ENCODE peak calls at places on chromosome 2, in ten cellular contexts. M is GM10248, N is PC-9, S is stomach, W is LNCaP clone FGC, J is transverse colon, Z is WERI-Rb-1, U is AG10803, O is neural crest cell, X is colonic mucosa. F is an unnamed sample.

GRCh38 chr2:54872783-54873182 is 149.3 kb downstream of the EML6 start:
- DNase-seq in S (no peak), N (no peak), O (no peak), Z (no peak), W (no peak), J (no peak), M (no peak), X (no peak), U (no peak), F (no peak)

GRCh38 chr2:217887841-217888665 is 114.7 kb downstream of the TNS1 start:
- DNase-seq in J (no peak), W (no peak), O (no peak), Z (no peak), X (no peak), M (no peak), S (no peak), U (no peak), N (no peak), F (no peak)

GRCh38 chr2:44974064-44974715 is 32.7 kb downstream of the SIX3 start:
- DNase-seq in W (no peak), O (no peak), Z (peak), S (no peak), U (peak), M (no peak), J (no peak), N (peak), X (peak), F (peak)

GRCh38 chr2:231662028-231662810 is 46.1 kb upstream of the PTMA start:
- DNase-seq in S (peak), N (peak), J (peak), M (peak), X (peak), O (peak), W (peak), U (peak), Z (no peak), F (peak)

GRCh38 chr2:159879061-159879604 is 81.1 kb upstream of the CD302 start:
- DNase-seq in N (no peak), Z (no peak), O (no peak), J (no peak), M (peak), U (peak), X (no peak), W (no peak), S (no peak), F (no peak)

GRCh38 chr2:75047189-75047812 is 88.9 kb downstream of the POLE4 start:
- DNase-seq in X (no peak), M (no peak), Z (no peak), J (no peak), N (no peak), W (no peak), S (no peak), O (no peak), U (peak), F (no peak)

GRCh38 chr2:118641711-118642110 is 205.7 kb downstream of the EN1 start:
- DNase-seq in N (no peak), O (no peak), S (no peak), M (no peak), Z (no peak), X (no peak), W (no peak), U (peak), J (no peak), F (peak)

GRCh38 chr2:136246086-136246669 is 128.2 kb upstream of the CXCR4 start:
- DNase-seq in M (peak), S (peak), O (peak), X (peak), J (peak), N (peak), U (peak), Z (no peak), W (no peak), F (peak)

GRCh38 chr2:240460243-240460630 is 24.8 kb downstream of the GPC1 start:
- DNase-seq in Z (peak), U (no peak), J (no peak), N (no peak), W (no peak), M (no peak), O (no peak), X (no peak), S (no peak), F (no peak)

GRCh38 chr2:71459084-71459431 is 5.7 kb downstream of the DYSF start:
- DNase-seq in X (no peak), S (no peak), O (no peak), N (peak), J (no peak), Z (no peak), U (peak), W (no peak), M (no peak), F (no peak)

GRCh38 chr2:71460056-71460455 is 6.7 kb downstream of the DYSF start:
- DNase-seq in M (no peak), O (no peak), U (no peak), N (no peak), S (no peak), W (no peak), X (no peak), J (no peak), Z (no peak), F (no peak)

GRCh38 chr2:71462056-71462605 is 8.8 kb downstream of the DYSF start:
- DNase-seq in S (no peak), O (no peak), Z (no peak), M (no peak), U (no peak), W (no peak), X (no peak), N (no peak), J (no peak), F (no peak)

GRCh38 chr2:71461304-71461671 is 7.9 kb downstream of the DYSF start:
- DNase-seq in W (no peak), Z (no peak), N (no peak), S (no peak), U (no peak), M (no peak), O (no peak), X (no peak), J (no peak), F (no peak)

DNA sequence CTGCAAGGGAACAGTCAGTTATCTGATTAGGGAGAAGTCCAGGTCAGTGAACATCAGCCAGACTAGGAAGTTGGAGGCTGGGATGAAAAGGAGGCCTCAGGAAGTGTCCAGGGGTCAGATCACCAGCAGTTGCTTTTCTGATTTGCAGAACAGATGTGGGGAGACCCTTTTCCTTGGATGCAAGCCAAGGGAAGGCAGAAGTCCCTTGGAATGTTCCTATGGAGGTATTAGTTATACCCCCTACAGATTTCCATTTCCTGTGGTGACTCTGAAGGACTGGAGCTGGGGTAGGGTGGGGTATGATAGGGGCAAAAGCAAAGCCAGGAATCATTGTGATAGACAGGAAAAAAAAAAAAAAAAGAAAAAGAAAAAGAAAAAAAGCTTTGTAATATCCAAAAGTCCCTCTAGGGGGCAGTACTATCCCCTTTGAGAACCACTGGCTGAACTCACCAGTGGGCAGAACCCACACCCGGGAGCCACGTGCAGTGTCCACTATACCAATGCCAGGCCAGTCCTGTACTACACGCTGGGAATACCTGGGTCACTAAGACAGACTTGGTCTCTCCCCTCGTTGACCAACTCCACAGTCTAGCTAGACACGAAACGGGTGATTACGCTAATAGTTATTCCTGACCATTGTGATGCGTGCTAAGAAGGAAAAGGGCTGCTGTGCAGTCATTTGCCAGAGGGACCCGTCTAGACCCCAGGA is 7.4 kb downstream of the DYSF start:
- DNase-seq in S (no peak), W (no peak), N (no peak), M (no peak), U (peak), J (no peak), Z (peak), X (no peak), O (no peak), F (no peak)
- TF ChIP-seq CTCF in S (no peak), W (peak), N (peak), M (no peak), U (peak), J (no peak), Z (peak), X (peak), O (peak), F (peak)

DNA sequence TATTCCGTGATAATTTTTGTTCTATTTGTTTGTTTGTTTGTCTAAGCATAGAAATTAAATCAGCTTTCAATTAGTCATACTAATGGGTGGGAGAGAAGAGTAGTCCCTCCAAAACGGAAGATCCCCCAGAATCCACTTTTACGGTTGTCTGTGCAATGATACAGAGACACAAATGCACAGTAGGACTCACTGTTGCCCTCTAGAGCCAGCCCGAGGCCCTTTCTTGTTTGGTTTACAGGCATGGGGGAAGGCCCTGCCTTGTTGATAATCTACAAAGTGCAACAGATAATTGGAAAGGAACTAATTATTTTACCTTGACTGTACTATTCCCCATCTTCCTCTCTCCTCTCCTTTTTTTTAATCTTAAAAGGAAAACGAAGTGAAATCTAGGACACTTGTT is 121.1 kb downstream of the ACOXL start:
- DNase-seq in M (peak), U (peak), S (peak), W (peak), Z (peak), X (peak), J (peak), O (peak), N (peak), F (peak)
- TF ChIP-seq CTCF in M (peak), U (peak), S (no peak), W (peak), Z (peak), X (peak), J (no peak), O (peak), N (peak), F (peak)

GRCh38 chr2:95021847-95022246 is 3.7 kb upstream of the MAL start:
- DNase-seq in O (no peak), S (no peak), J (no peak), X (no peak), U (no peak), M (no peak), Z (no peak), W (no peak), N (no peak), F (no peak)

GRCh38 chr2:95023222-95023597 is 2.3 kb upstream of the MAL start:
- DNase-seq in Z (peak), O (no peak), M (peak), U (no peak), W (no peak), S (peak), X (no peak), J (no peak), N (peak), F (peak)

GRCh38 chr2:95021015-95021399 is 4.5 kb upstream of the MAL start:
- DNase-seq in O (no peak), W (no peak), M (no peak), X (no peak), J (no peak), S (no peak), N (no peak), Z (no peak), U (no peak), F (no peak)

GRCh38 chr2:95024306-95024880 is 1.1 kb upstream of the MAL start:
- DNase-seq in S (no peak), J (no peak), N (no peak), W (no peak), U (no peak), Z (no peak), M (no peak), X (no peak), O (no peak), F (no peak)

GRCh38 chr2:95022309-95023221 is 2.9 kb upstream of the MAL start:
- DNase-seq in W (no peak), M (peak), S (peak), U (peak), J (peak), X (peak), N (peak), Z (peak), O (peak), F (peak)
- TF ChIP-seq CTCF in W (peak), M (peak), S (no peak), U (peak), J (peak), X (peak), N (peak), Z (peak), O (peak), F (peak)

DNA sequence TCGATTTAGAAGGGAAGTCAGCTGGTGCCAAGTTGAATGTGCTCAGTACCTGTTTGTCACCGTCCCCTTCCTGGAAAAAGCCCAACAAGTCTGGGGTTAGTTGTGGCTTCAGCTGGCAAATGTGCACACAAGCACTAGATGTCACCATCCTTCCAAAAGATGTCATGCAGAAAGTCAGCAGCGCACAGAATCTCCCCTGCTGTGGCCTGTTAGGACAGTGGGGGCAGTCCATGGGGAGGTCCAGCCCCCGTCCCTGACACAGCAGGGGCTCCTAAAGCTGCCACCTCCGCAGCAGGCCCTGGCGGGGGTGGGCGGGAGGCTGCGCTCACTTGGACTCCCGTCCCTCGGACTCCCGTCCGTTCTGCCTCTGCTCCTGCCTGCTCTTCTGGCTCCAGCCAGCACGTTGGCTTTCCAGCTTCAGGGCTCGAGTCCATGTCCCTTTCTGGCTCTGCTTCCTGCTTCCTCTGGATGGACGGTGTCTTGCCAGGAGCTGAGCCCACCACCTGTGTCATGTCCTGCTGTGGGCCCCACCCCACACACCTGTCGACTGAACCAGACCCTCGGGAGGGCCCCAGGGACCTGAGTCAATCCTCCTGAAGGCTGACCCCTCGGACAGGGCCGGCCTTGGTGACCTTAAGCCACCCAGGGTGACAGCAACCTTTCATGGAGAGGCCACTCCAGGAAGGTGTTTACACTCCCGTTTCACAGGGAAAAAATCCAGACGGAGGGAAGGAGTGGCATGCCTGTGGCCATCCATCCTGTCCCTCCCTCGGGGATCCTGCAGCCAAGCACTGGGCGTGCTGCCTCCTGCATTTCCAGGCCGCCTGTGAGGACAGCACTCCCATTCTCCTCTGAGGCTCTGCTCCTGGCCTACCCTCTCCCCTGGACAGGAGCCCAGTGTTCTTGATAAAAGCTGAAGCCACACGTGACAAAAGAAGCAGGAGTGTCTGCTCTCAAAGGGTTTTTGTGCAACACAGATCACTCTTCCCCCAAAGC is 8.5 kb downstream of the RAB17 start:
- DNase-seq in S (peak), Z (peak), J (peak), W (peak), U (peak), M (peak), N (no peak), X (no peak), O (peak), F (no peak)
- TF ChIP-seq CTCF in S (no peak), Z (peak), J (no peak), W (peak), U (peak), M (peak), N (no peak), X (no peak), O (peak), F (no peak)

GRCh38 chr2:124325667-124326425 is 300.8 kb downstream of the CNTNAP5 start:
- DNase-seq in N (no peak), S (no peak), W (no peak), J (no peak), U (no peak), X (no peak), Z (peak), O (no peak), M (no peak), F (no peak)
- TF ChIP-seq CTCF in N (peak), S (no peak), W (no peak), J (no peak), U (no peak), X (no peak), Z (peak), O (peak), M (no peak), F (no peak)

F was measured in Calu3.